ENCODE peak calls at places on chromosomes 7 and 10, in eight cellular contexts. S, D, V, G, B, Y, K and Z are unnamed samples.

GRCh38 chr7:101124376-101125056 is 2.4 kb upstream of the SERPINE1 start:
- DNase-seq in G (no peak), B (no peak), D (peak), K (no peak), Y (no peak), S (no peak), V (no peak), Z (no peak)

GRCh38 chr10:32077896-32078295 is 21.7 kb upstream of the KIF5B start:
- DNase-seq in B (no peak), K (no peak), Y (peak), D (peak), S (no peak), G (peak), V (no peak), Z (no peak)

GRCh38 chr10:17233534-17233933 is 5.5 kb downstream of the VIM start:
- DNase-seq in S (no peak), G (peak), V (no peak), D (no peak), B (no peak), K (no peak), Y (no peak), Z (no peak)

GRCh38 chr10:12839941-12840611 is 161.4 kb downstream of the CCDC3 start:
- DNase-seq in D (peak), Y (peak), S (no peak), G (no peak), K (no peak), B (no peak), V (no peak), Z (no peak)

GRCh38 chr10:4688168-4688567 is 137.8 kb upstream of the AKR1E2 start:
- DNase-seq in B (no peak), Y (no peak), D (no peak), V (no peak), G (no peak), K (no peak), S (no peak), Z (no peak)

GRCh38 chr7:96219382-96220130 is 102.3 kb downstream of the SLC25A13 start:
- DNase-seq in K (no peak), B (no peak), G (no peak), V (no peak), Y (no peak), D (no peak), S (no peak), Z (no peak)

GRCh38 chr7:105854516-105854915 is 21.9 kb downstream of the ATXN7L1 start:
- DNase-seq in K (no peak), B (no peak), V (no peak), D (no peak), Y (no peak), S (no peak), G (no peak), Z (no peak)

GRCh38 chr10:67665491-67665890 is 30.5 kb downstream of the CTNNA3 start:
- DNase-seq in V (no peak), D (no peak), K (no peak), S (no peak), B (no peak), G (peak), Y (no peak), Z (no peak)

GRCh38 chr10:132148261-132149251 is 38.2 kb upstream of the DPYSL4 start:
- DNase-seq in Y (no peak), K (peak), V (peak), G (peak), S (no peak), D (no peak), B (no peak), Z (no peak)

GRCh38 chr10:64863836-64864235 is 1342.6 kb downstream of the REEP3 start:
- DNase-seq in G (no peak), K (no peak), Y (no peak), S (no peak), B (no peak), D (no peak), V (no peak), Z (no peak)

GRCh38 chr7:64602518-64602917 is 39.6 kb upstream of the ZNF680 start:
- DNase-seq in S (no peak), V (no peak), Y (no peak), K (no peak), B (no peak), D (peak), G (no peak), Z (no peak)

GRCh38 chr10:96803265-96803664 is 28.8 kb upstream of the LCOR start:
- DNase-seq in D (no peak), S (no peak), K (no peak), V (no peak), Y (no peak), G (no peak), B (no peak), Z (no peak)

GRCh38 chr7:75757298-75757676 is 14.7 kb downstream of the CCL26 start:
- DNase-seq in D (no peak), B (no peak), G (no peak), Y (no peak), S (no peak), V (no peak), K (no peak), Z (no peak)
- TF ChIP-seq CTCF in D (no peak), B (no peak), G (no peak), Y (no peak), S (no peak), V (no peak), K (no peak), Z (no peak)

GRCh38 chr10:113980408-113981087 is 63.1 kb upstream of the ADRB1 start:
- DNase-seq in Y (no peak), D (no peak), V (no peak), G (no peak), K (no peak), S (no peak), B (no peak), Z (no peak)
- TF ChIP-seq CTCF in Y (no peak), D (peak), V (peak), G (no peak), K (no peak), S (no peak), B (no peak), Z (peak)

DNA sequence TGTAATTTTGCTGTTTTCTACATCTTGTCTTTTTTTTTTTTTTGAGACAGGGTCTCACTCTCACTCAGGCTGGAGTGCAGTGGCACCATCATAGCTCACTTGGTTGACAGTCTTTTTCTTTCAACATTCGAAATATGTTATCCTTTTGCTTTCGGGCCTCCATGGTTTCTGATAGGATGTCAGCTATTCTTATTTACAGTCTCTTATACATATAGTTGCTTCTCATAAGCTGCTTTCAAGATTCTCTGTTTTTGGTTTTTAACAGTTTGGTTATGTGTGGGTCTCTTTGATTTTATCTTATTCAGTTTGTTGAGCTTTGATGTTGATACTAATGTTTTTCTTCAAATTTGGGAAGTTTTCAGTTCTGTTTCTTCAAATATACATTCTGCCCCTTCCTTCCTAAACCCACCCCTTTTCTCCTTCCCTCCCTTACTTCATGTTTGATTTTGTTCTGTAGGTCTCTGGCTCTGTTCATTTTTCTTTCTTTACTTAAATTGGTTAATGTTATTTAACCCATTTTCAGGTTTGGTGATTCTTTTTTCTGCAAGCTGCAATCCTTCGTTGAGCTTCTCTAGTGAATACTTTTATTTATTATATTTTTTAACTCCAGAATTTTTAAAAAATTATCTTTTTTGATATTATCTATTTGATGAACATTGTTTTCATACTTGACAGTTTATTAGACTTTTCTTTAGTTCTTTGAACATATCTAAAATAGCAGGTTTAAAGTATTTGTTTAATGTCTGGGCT is 19.3 kb downstream of the SEPTIN7 start:
- DNase-seq in D (no peak), G (no peak), B (no peak), K (no peak), Y (no peak), V (no peak), S (no peak), Z (no peak)
- TF ChIP-seq CTCF in D (no peak), G (no peak), B (no peak), K (no peak), Y (no peak), V (no peak), S (no peak), Z (no peak)

DNA sequence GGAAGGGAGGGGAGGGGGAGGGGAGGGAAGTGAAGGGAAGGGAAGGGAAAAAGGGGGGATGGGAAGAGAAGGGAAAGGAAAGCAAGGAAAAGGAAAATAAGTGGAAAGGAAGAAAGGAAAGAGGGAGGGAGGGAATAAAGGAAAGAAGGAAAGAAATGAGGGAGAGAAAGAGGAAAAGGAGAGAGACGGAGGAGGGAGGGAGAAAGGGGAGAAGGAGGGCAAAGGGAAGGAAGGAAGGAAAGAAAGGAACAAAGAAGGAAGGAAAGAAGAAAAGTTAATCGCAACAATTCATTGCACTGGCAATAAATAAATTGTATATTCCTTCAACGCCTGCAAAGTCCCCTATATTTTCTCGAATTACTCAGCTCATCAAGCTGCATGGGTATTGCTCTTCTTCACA is 2.6 kb upstream of the VWC2 start:
- DNase-seq in Y (no peak), K (no peak), V (no peak), D (no peak), G (no peak), S (no peak), B (no peak), Z (no peak)
- TF ChIP-seq CTCF in Y (no peak), K (no peak), V (no peak), D (no peak), G (no peak), S (no peak), B (no peak), Z (no peak)

GRCh38 chr7:92691578-92691977 is 101.4 kb upstream of the FAM133B start:
- DNase-seq in Y (no peak), S (peak), B (no peak), V (no peak), G (no peak), K (no peak), D (peak), Z (peak)
- TF ChIP-seq CTCF in Y (no peak), S (no peak), B (peak), V (peak), G (peak), K (peak), D (peak), Z (peak)

DNA sequence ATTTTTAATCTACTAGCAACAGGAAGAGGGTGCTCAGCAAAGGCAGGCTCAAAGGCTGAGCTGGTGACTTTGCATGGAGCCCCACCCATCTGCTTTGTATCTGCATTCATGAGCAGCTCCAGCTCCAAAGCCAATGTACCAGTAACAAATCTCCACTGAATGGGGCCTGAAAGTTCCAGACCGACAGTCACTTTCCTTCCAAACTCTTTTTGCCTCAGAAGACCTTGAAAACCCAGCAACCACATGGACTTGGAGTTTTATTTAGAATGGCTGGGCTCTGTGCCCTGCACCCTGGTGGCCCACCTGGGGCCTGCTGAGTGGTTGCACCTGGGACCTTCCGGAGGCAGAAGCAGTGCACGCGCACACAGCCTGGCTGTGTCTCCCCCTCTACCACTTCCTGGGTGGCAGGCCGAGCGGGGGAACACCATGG is 195.0 kb upstream of the PLXNA4 start:
- DNase-seq in G (no peak), K (no peak), S (no peak), Y (peak), B (peak), V (no peak), D (no peak), Z (no peak)
- TF ChIP-seq CTCF in G (no peak), K (no peak), S (no peak), Y (no peak), B (no peak), V (no peak), D (no peak), Z (no peak)

GRCh38 chr7:7889791-7890568 is 78.6 kb upstream of the GLCCI1 start:
- DNase-seq in B (no peak), G (no peak), S (no peak), D (no peak), V (no peak), Y (no peak), K (no peak), Z (no peak)
- TF ChIP-seq CTCF in B (no peak), G (no peak), S (no peak), D (no peak), V (no peak), Y (no peak), K (no peak), Z (no peak)

DNA sequence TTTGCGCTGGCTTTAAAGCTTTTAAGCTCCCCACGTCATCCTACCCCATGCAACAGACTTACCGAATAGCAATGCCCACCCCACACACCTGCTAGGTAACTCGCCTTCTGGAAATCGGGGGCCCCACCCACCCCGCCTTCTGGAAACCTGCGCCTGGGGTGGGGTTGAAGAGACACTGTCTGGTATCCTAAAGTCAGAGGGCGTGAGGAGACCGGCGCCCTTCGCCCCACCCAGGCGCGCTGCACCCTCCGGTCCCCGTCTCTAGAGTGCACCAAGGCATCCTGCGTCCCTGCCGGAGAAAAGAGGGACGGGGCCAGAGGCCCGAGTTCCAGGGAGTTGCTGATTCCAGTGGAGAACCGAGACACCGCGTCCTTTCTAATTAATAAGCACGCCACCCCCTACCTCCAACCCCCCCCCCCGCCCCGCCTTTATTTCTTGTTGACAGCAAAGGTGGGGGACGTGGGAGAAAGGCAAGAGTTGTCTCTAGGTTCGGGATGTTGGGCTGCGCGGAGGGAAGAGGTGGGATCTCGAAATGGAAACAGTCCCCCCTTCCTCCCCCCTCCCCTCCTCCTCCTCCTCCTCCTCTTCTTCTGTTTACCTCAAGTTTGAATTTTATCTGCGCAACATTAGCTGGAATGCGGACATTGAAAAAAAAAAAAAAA is 220.9 kb upstream of the MKLN1 start:
- DNase-seq in S (no peak), B (peak), G (peak), K (peak), V (peak), Y (peak), D (peak), Z (no peak)
- TF ChIP-seq CTCF in S (no peak), B (no peak), G (no peak), K (no peak), V (no peak), Y (no peak), D (peak), Z (no peak)

DNA sequence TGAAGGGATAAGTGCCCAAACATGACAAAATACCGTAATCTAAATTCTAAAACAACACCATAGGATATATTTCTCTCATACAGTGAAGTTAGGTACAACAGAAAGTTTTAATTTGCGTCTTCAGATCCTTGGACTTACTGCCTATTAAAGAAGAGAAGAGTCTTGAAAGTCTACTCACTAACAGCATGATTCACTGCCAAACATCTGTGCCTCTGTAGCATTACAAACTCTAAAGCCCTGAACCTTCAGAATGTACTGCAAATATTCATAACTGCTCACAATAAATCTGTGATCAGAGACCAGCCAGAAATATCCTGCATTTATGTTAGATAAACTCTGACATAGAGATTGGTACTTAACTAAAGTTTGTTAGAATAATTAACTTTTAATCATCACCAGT is 365.3 kb downstream of the PARD3 start:
- DNase-seq in V (no peak), Y (no peak), S (no peak), D (no peak), B (no peak), G (no peak), K (no peak), Z (no peak)
- TF ChIP-seq CTCF in V (no peak), Y (no peak), S (no peak), D (no peak), B (no peak), G (no peak), K (no peak), Z (no peak)